ENCODE peak calls at places on chromosomes 11 and 22, in five cellular contexts. J is stimulated activated CD8-positive, alpha-beta memory T cell treated with anti-CD3 and anti-CD28 coated beads, Interleukin-15, amount 100 ng/mL, for 4 hours; L is epithelial cell of prostate; W is mesendoderm; Z is naive thymus-derived CD4-positive, alpha-beta T cell. Q is an unnamed sample.

GRCh38 chr22:35480143-35480542 is 60.5 kb upstream of the RASD2 start:
- DNase-seq in L (no peak), J (no peak), W (no peak), Z (no peak), Q (no peak)

GRCh38 chr11:79390923-79391322 is 49.9 kb downstream of the TENM4 start:
- DNase-seq in W (no peak), J (no peak), L (no peak), Z (no peak), Q (no peak)

GRCh38 chr11:28089378-28089777 is 18.6 kb downstream of the KIF18A start:
- DNase-seq in J (no peak), L (no peak), W (no peak), Z (no peak), Q (no peak)

GRCh38 chr11:67439321-67440228 is 2.1 kb upstream of the PTPRCAP start:
- DNase-seq in W (peak; percentile 62), L (no peak), J (no peak), Z (peak; percentile 36), Q (no peak)

GRCh38 chr11:94449029-94449428 is 44.6 kb downstream of the MRE11 start:
- DNase-seq in W (no peak), L (no peak), J (no peak), Z (no peak), Q (no peak)

GRCh38 chr11:79081441-79082124 is 359.2 kb downstream of the TENM4 start:
- DNase-seq in W (no peak), L (no peak), J (no peak), Z (no peak), Q (no peak)

GRCh38 chr11:1570001-1570453 is 2.0 kb downstream of the DUSP8 start:
- DNase-seq in L (no peak), W (no peak), Z (no peak), J (no peak), Q (no peak)

GRCh38 chr22:24429411-24430365 is 2.3 kb downstream of the ADORA2A start:
- DNase-seq in W (peak; percentile 46), L (peak; percentile 18), Z (peak; percentile 53), J (no peak), Q (no peak)

GRCh38 chr11:107856981-107857517 is 1.5 kb downstream of the SLC35F2 start:
- DNase-seq in W (no peak), J (no peak), Z (no peak), L (no peak), Q (no peak)

GRCh38 chr11:57476883-57477506 is 16.7 kb downstream of the RTN4RL2 start:
- DNase-seq in J (no peak), L (no peak), Z (no peak), W (peak; percentile 64), Q (no peak)